ENCODE peak calls at places on chromosome 1, in five cellular contexts. One of them, this sample, is unnamed.

GRCh38 chr1:169427081-169427611 is at the start of gene CCDC181:
- DNase-seq in H9: peak
- DNase-seq in fibroblast of pulmonary artery: peak
- DNase-seq in MCF 10A: no peak
- DNase-seq in stomach: peak
- DNase-seq in this sample: peak

GRCh38 chr1:18830596-18830995 is 28.9 kb downstream of the TAS1R2 start:
- DNase-seq in MCF 10A: no peak
- DNase-seq in H9: no peak
- DNase-seq in fibroblast of pulmonary artery: no peak
- DNase-seq in stomach: no peak
- DNase-seq in this sample: no peak

GRCh38 chr1:96116707-96117106 is 604.9 kb upstream of the PTBP2 start:
- DNase-seq in fibroblast of pulmonary artery: no peak
- DNase-seq in stomach: no peak
- DNase-seq in H9: no peak
- DNase-seq in MCF 10A: no peak
- DNase-seq in this sample: no peak

GRCh38 chr1:211336775-211337174 is 10.1 kb downstream of the TRAF5 start:
- DNase-seq in H9: no peak
- DNase-seq in MCF 10A: no peak
- DNase-seq in stomach: no peak
- DNase-seq in fibroblast of pulmonary artery: no peak
- DNase-seq in this sample: no peak

GRCh38 chr1:170993717-170994116 is 58.4 kb downstream of the MROH9 start:
- DNase-seq in fibroblast of pulmonary artery: no peak
- DNase-seq in stomach: no peak
- DNase-seq in H9: no peak
- DNase-seq in MCF 10A: no peak
- DNase-seq in this sample: no peak

GRCh38 chr1:18557621-18558465 is 72.8 kb upstream of the PAX7 start:
- DNase-seq in fibroblast of pulmonary artery: no peak
- DNase-seq in MCF 10A: peak
- DNase-seq in H9: peak
- DNase-seq in stomach: peak
- DNase-seq in this sample: peak

GRCh38 chr1:40478276-40478675 is 1.2 kb downstream of the ZFP69 start:
- DNase-seq in fibroblast of pulmonary artery: no peak
- DNase-seq in stomach: no peak
- DNase-seq in MCF 10A: no peak
- DNase-seq in H9: no peak
- DNase-seq in this sample: peak

GRCh38 chr1:201536542-201536941 is 2.4 kb upstream of the NAV1 start:
- DNase-seq in stomach: no peak
- DNase-seq in MCF 10A: peak
- DNase-seq in fibroblast of pulmonary artery: peak
- DNase-seq in H9: no peak
- DNase-seq in this sample: peak

GRCh38 chr1:151915066-151915686 is 5.9 kb upstream of the THEM4 start:
- DNase-seq in H9: no peak
- DNase-seq in fibroblast of pulmonary artery: no peak
- DNase-seq in stomach: no peak
- DNase-seq in MCF 10A: no peak
- DNase-seq in this sample: no peak

GRCh38 chr1:24277420-24278169 is 41.6 kb upstream of the GRHL3 start:
- DNase-seq in H9: no peak
- DNase-seq in fibroblast of pulmonary artery: peak
- DNase-seq in stomach: no peak
- DNase-seq in MCF 10A: no peak
- DNase-seq in this sample: peak

GRCh38 chr1:116942344-116942743 is 32.6 kb downstream of the PTGFRN start:
- DNase-seq in stomach: no peak
- DNase-seq in H9: no peak
- DNase-seq in fibroblast of pulmonary artery: no peak
- DNase-seq in MCF 10A: no peak
- DNase-seq in this sample: no peak

GRCh38 chr1:43653339-43653738 is 3.4 kb downstream of the KDM4A start:
- DNase-seq in H9: peak
- DNase-seq in stomach: no peak
- DNase-seq in fibroblast of pulmonary artery: peak
- DNase-seq in MCF 10A: peak
- DNase-seq in this sample: peak

GRCh38 chr1:222455188-222455879 is 92.6 kb downstream of the HHIPL2 start:
- DNase-seq in MCF 10A: peak
- DNase-seq in fibroblast of pulmonary artery: peak
- DNase-seq in H9: peak
- DNase-seq in stomach: peak
- DNase-seq in this sample: peak

GRCh38 chr1:221174598-221174997 is 295.4 kb downstream of the HLX start:
- DNase-seq in H9: peak
- DNase-seq in fibroblast of pulmonary artery: peak
- DNase-seq in stomach: no peak
- DNase-seq in MCF 10A: no peak
- DNase-seq in this sample: peak

GRCh38 chr1:170663011-170663410 is 920 bp upstream of the PRRX1 start:
- DNase-seq in fibroblast of pulmonary artery: peak
- DNase-seq in MCF 10A: no peak
- DNase-seq in stomach: no peak
- DNase-seq in H9: peak
- DNase-seq in this sample: peak

GRCh38 chr1:161921990-161922389 is 101.7 kb downstream of the OLFML2B start:
- DNase-seq in MCF 10A: peak
- DNase-seq in stomach: no peak
- DNase-seq in H9: no peak
- DNase-seq in fibroblast of pulmonary artery: peak
- DNase-seq in this sample: peak

GRCh38 chr1:89609781-89610456 is 23.0 kb upstream of the LRRC8C start:
- DNase-seq in H9: peak
- DNase-seq in stomach: no peak
- DNase-seq in MCF 10A: no peak
- DNase-seq in fibroblast of pulmonary artery: no peak
- DNase-seq in this sample: no peak

GRCh38 chr1:48750089-48750488 is 26.6 kb downstream of the BEND5 start:
- DNase-seq in fibroblast of pulmonary artery: no peak
- DNase-seq in H9: no peak
- DNase-seq in MCF 10A: no peak
- DNase-seq in stomach: no peak
- DNase-seq in this sample: no peak

GRCh38 chr1:112346802-112347350 is 49.1 kb upstream of the CTTNBP2NL start:
- DNase-seq in H9: no peak
- DNase-seq in fibroblast of pulmonary artery: no peak
- DNase-seq in stomach: no peak
- DNase-seq in MCF 10A: no peak
- DNase-seq in this sample: no peak

GRCh38 chr1:10525208-10525607 is 50.5 kb downstream of the PEX14 start:
- DNase-seq in MCF 10A: no peak
- DNase-seq in fibroblast of pulmonary artery: no peak
- DNase-seq in H9: no peak
- DNase-seq in stomach: no peak
- DNase-seq in this sample: no peak

GRCh38 chr1:201881617-201882016 is 7.1 kb upstream of the SHISA4 start:
- DNase-seq in stomach: no peak
- DNase-seq in MCF 10A: no peak
- DNase-seq in fibroblast of pulmonary artery: no peak
- DNase-seq in H9: no peak
- DNase-seq in this sample: no peak

GRCh38 chr1:10657080-10657847 is 139.2 kb downstream of the CASZ1 start:
- DNase-seq in stomach: no peak
- DNase-seq in MCF 10A: no peak
- DNase-seq in fibroblast of pulmonary artery: no peak
- DNase-seq in H9: no peak
- DNase-seq in this sample: no peak

GRCh38 chr1:12230549-12231275 is 882 bp downstream of the VPS13D start:
- DNase-seq in H9: peak
- DNase-seq in MCF 10A: peak
- DNase-seq in fibroblast of pulmonary artery: peak
- DNase-seq in stomach: peak
- DNase-seq in this sample: peak

GRCh38 chr1:234691567-234691966 is 81.6 kb upstream of the IRF2BP2 start:
- DNase-seq in fibroblast of pulmonary artery: peak
- DNase-seq in MCF 10A: peak
- DNase-seq in stomach: no peak
- DNase-seq in H9: no peak
- DNase-seq in this sample: peak
- TF ChIP-seq CTCF in fibroblast of pulmonary artery: peak
- TF ChIP-seq CTCF in MCF 10A: peak
- TF ChIP-seq CTCF in stomach: peak
- TF ChIP-seq CTCF in H9: no peak
- TF ChIP-seq CTCF in this sample: peak

GRCh38 chr1:207911983-207912760 is 1.2 kb upstream of the CD34 start:
- DNase-seq in stomach: no peak
- DNase-seq in MCF 10A: no peak
- DNase-seq in H9: no peak
- DNase-seq in fibroblast of pulmonary artery: no peak
- DNase-seq in this sample: peak
- TF ChIP-seq CTCF in stomach: no peak
- TF ChIP-seq CTCF in MCF 10A: no peak
- TF ChIP-seq CTCF in H9: no peak
- TF ChIP-seq CTCF in fibroblast of pulmonary artery: no peak
- TF ChIP-seq CTCF in this sample: no peak

GRCh38 chr1:209927466-209927865 is 10.6 kb upstream of the SYT14 start:
- DNase-seq in stomach: no peak
- DNase-seq in H9: no peak
- DNase-seq in MCF 10A: no peak
- DNase-seq in fibroblast of pulmonary artery: no peak
- DNase-seq in this sample: no peak

GRCh38 chr1:209931141-209931540 is 6.9 kb upstream of the SYT14 start:
- DNase-seq in fibroblast of pulmonary artery: no peak
- DNase-seq in H9: no peak
- DNase-seq in MCF 10A: no peak
- DNase-seq in stomach: no peak
- DNase-seq in this sample: no peak

GRCh38 chr1:209924386-209924785 is 13.6 kb upstream of the SYT14 start:
- DNase-seq in fibroblast of pulmonary artery: no peak
- DNase-seq in MCF 10A: no peak
- DNase-seq in stomach: no peak
- DNase-seq in H9: no peak
- DNase-seq in this sample: no peak

GRCh38 chr1:209926045-209926444 is 12.0 kb upstream of the SYT14 start:
- DNase-seq in MCF 10A: peak
- DNase-seq in fibroblast of pulmonary artery: peak
- DNase-seq in H9: no peak
- DNase-seq in stomach: no peak
- DNase-seq in this sample: peak

GRCh38 chr1:209929751-209930150 is 8.3 kb upstream of the SYT14 start:
- DNase-seq in H9: no peak
- DNase-seq in stomach: no peak
- DNase-seq in fibroblast of pulmonary artery: no peak
- DNase-seq in MCF 10A: no peak
- DNase-seq in this sample: peak
- TF ChIP-seq CTCF in H9: no peak
- TF ChIP-seq CTCF in stomach: no peak
- TF ChIP-seq CTCF in fibroblast of pulmonary artery: no peak
- TF ChIP-seq CTCF in MCF 10A: no peak
- TF ChIP-seq CTCF in this sample: no peak

GRCh38 chr1:58183286-58183685 is 363.2 kb downstream of the OMA1 start:
- DNase-seq in H9: no peak
- DNase-seq in stomach: no peak
- DNase-seq in MCF 10A: no peak
- DNase-seq in fibroblast of pulmonary artery: no peak
- DNase-seq in this sample: no peak
- TF ChIP-seq CTCF in H9: no peak
- TF ChIP-seq CTCF in stomach: no peak
- TF ChIP-seq CTCF in MCF 10A: no peak
- TF ChIP-seq CTCF in fibroblast of pulmonary artery: no peak
- TF ChIP-seq CTCF in this sample: no peak

GRCh38 chr1:1004780-1005697 is 5.1 kb upstream of the HES4 start:
- DNase-seq in fibroblast of pulmonary artery: peak
- DNase-seq in MCF 10A: no peak
- DNase-seq in stomach: peak
- DNase-seq in H9: peak
- DNase-seq in this sample: peak
- TF ChIP-seq CTCF in fibroblast of pulmonary artery: no peak
- TF ChIP-seq CTCF in MCF 10A: no peak
- TF ChIP-seq CTCF in stomach: no peak
- TF ChIP-seq CTCF in H9: no peak
- TF ChIP-seq CTCF in this sample: no peak